ENCODE peak calls at places on chromosomes 11 and 22, in seven cellular contexts. One of them, this sample, is unnamed.

GRCh38 chr11:114307524-114308203 is 11.5 kb downstream of the NNMT start:
- DNase-seq in mucosa of descending colon: no peak
- DNase-seq in lower lobe of right lung: peak
- DNase-seq in A549: no peak
- DNase-seq in sigmoid colon: peak
- DNase-seq in prostate gland: no peak
- DNase-seq in Calu3: peak
- DNase-seq in this sample: no peak

GRCh38 chr11:65524010-65524746 is 705 bp upstream of the SCYL1 start:
- DNase-seq in mucosa of descending colon: peak
- DNase-seq in lower lobe of right lung: peak
- DNase-seq in A549: no peak
- DNase-seq in sigmoid colon: peak
- DNase-seq in prostate gland: no peak
- DNase-seq in Calu3: no peak
- DNase-seq in this sample: no peak

GRCh38 chr11:8709002-8709672 is 26.5 kb downstream of the RPL27A start:
- DNase-seq in mucosa of descending colon: peak
- DNase-seq in lower lobe of right lung: no peak
- DNase-seq in A549: no peak
- DNase-seq in sigmoid colon: peak
- DNase-seq in prostate gland: peak
- DNase-seq in Calu3: no peak
- DNase-seq in this sample: no peak

GRCh38 chr11:71545405-71545966 is 2.7 kb upstream of the KRTAP5-9 start:
- DNase-seq in mucosa of descending colon: no peak
- DNase-seq in lower lobe of right lung: no peak
- DNase-seq in A549: no peak
- DNase-seq in sigmoid colon: no peak
- DNase-seq in prostate gland: no peak
- DNase-seq in Calu3: no peak
- DNase-seq in this sample: no peak

GRCh38 chr11:14308114-14308896 is 50.7 kb downstream of the RRAS2 start:
- DNase-seq in mucosa of descending colon: no peak
- DNase-seq in lower lobe of right lung: no peak
- DNase-seq in A549: peak
- DNase-seq in sigmoid colon: no peak
- DNase-seq in prostate gland: no peak
- DNase-seq in Calu3: peak
- DNase-seq in this sample: no peak

GRCh38 chr11:130315354-130315970 is 745 bp upstream of the ZBTB44 start:
- DNase-seq in mucosa of descending colon: peak
- DNase-seq in lower lobe of right lung: peak
- DNase-seq in A549: no peak
- DNase-seq in sigmoid colon: peak
- DNase-seq in prostate gland: peak
- DNase-seq in Calu3: peak
- DNase-seq in this sample: peak

GRCh38 chr11:111602865-111603632 is 800 bp downstream of the SIK2 start:
- DNase-seq in mucosa of descending colon: no peak
- DNase-seq in lower lobe of right lung: peak
- DNase-seq in A549: no peak
- DNase-seq in sigmoid colon: peak
- DNase-seq in prostate gland: peak
- DNase-seq in Calu3: peak
- DNase-seq in this sample: peak

GRCh38 chr11:17496406-17496805 is 19.8 kb upstream of the ABCC8 start:
- DNase-seq in mucosa of descending colon: no peak
- DNase-seq in lower lobe of right lung: no peak
- DNase-seq in A549: no peak
- DNase-seq in sigmoid colon: no peak
- DNase-seq in prostate gland: no peak
- DNase-seq in Calu3: no peak
- DNase-seq in this sample: no peak

GRCh38 chr11:28009383-28009782 is 98.6 kb downstream of the KIF18A start:
- DNase-seq in mucosa of descending colon: no peak
- DNase-seq in lower lobe of right lung: no peak
- DNase-seq in A549: no peak
- DNase-seq in sigmoid colon: no peak
- DNase-seq in prostate gland: no peak
- DNase-seq in Calu3: no peak
- DNase-seq in this sample: no peak

GRCh38 chr22:26502688-26503561 is 9.3 kb downstream of the TFIP11 start:
- DNase-seq in mucosa of descending colon: peak
- DNase-seq in lower lobe of right lung: no peak
- DNase-seq in A549: no peak
- DNase-seq in sigmoid colon: no peak
- DNase-seq in prostate gland: no peak
- DNase-seq in Calu3: peak
- DNase-seq in this sample: peak

GRCh38 chr11:26227311-26227710 is 104.6 kb upstream of the ANO3 start:
- DNase-seq in mucosa of descending colon: no peak
- DNase-seq in lower lobe of right lung: no peak
- DNase-seq in A549: peak
- DNase-seq in sigmoid colon: no peak
- DNase-seq in prostate gland: no peak
- DNase-seq in Calu3: peak
- DNase-seq in this sample: no peak

GRCh38 chr11:92251980-92252379 is 27.4 kb downstream of the FAT3 start:
- DNase-seq in mucosa of descending colon: no peak
- DNase-seq in lower lobe of right lung: no peak
- DNase-seq in A549: no peak
- DNase-seq in sigmoid colon: no peak
- DNase-seq in prostate gland: no peak
- DNase-seq in Calu3: no peak
- DNase-seq in this sample: no peak

GRCh38 chr22:36578619-36579018 is 49.7 kb upstream of the EIF3D start:
- DNase-seq in mucosa of descending colon: no peak
- DNase-seq in lower lobe of right lung: peak
- DNase-seq in A549: no peak
- DNase-seq in sigmoid colon: no peak
- DNase-seq in prostate gland: no peak
- DNase-seq in Calu3: no peak
- DNase-seq in this sample: no peak

GRCh38 chr11:63667993-63668392 is 3.2 kb downstream of the ATL3 start:
- DNase-seq in mucosa of descending colon: no peak
- DNase-seq in lower lobe of right lung: no peak
- DNase-seq in A549: peak
- DNase-seq in sigmoid colon: no peak
- DNase-seq in prostate gland: no peak
- DNase-seq in Calu3: no peak
- DNase-seq in this sample: no peak

GRCh38 chr11:134949716-134950115 is 537.7 kb upstream of the B3GAT1 start:
- DNase-seq in mucosa of descending colon: no peak
- DNase-seq in lower lobe of right lung: no peak
- DNase-seq in A549: no peak
- DNase-seq in sigmoid colon: no peak
- DNase-seq in prostate gland: no peak
- DNase-seq in Calu3: no peak
- DNase-seq in this sample: no peak

GRCh38 chr22:31929126-31929928 is 15.0 kb upstream of the YWHAH start:
- DNase-seq in mucosa of descending colon: peak
- DNase-seq in lower lobe of right lung: no peak
- DNase-seq in A549: no peak
- DNase-seq in sigmoid colon: no peak
- DNase-seq in prostate gland: no peak
- DNase-seq in Calu3: no peak
- DNase-seq in this sample: no peak

GRCh38 chr11:66126064-66126463 is 56.0 kb downstream of the PACS1 start:
- DNase-seq in mucosa of descending colon: no peak
- DNase-seq in lower lobe of right lung: no peak
- DNase-seq in A549: no peak
- DNase-seq in sigmoid colon: no peak
- DNase-seq in prostate gland: no peak
- DNase-seq in Calu3: no peak
- DNase-seq in this sample: no peak

GRCh38 chr11:27331984-27332383 is 31.0 kb downstream of the CCDC34 start:
- DNase-seq in mucosa of descending colon: no peak
- DNase-seq in lower lobe of right lung: no peak
- DNase-seq in A549: no peak
- DNase-seq in sigmoid colon: no peak
- DNase-seq in prostate gland: no peak
- DNase-seq in Calu3: no peak
- DNase-seq in this sample: no peak

GRCh38 chr11:2302280-2302843 is 549 bp downstream of the TSPAN32 start:
- DNase-seq in mucosa of descending colon: no peak
- DNase-seq in lower lobe of right lung: peak
- DNase-seq in A549: no peak
- DNase-seq in sigmoid colon: no peak
- DNase-seq in prostate gland: no peak
- DNase-seq in Calu3: no peak
- DNase-seq in this sample: no peak

GRCh38 chr11:116842117-116842516 is 4.7 kb upstream of the APOA1 start:
- DNase-seq in mucosa of descending colon: no peak
- DNase-seq in lower lobe of right lung: no peak
- DNase-seq in A549: no peak
- DNase-seq in sigmoid colon: no peak
- DNase-seq in prostate gland: no peak
- DNase-seq in Calu3: no peak
- DNase-seq in this sample: no peak

GRCh38 chr11:116842909-116843308 is 5.5 kb upstream of the APOA1 start:
- DNase-seq in mucosa of descending colon: no peak
- DNase-seq in lower lobe of right lung: no peak
- DNase-seq in A549: no peak
- DNase-seq in sigmoid colon: no peak
- DNase-seq in prostate gland: no peak
- DNase-seq in Calu3: peak
- DNase-seq in this sample: no peak

GRCh38 chr11:116838321-116839084 is 1.1 kb upstream of the APOA1 start:
- DNase-seq in mucosa of descending colon: no peak
- DNase-seq in lower lobe of right lung: no peak
- DNase-seq in A549: no peak
- DNase-seq in sigmoid colon: peak
- DNase-seq in prostate gland: no peak
- DNase-seq in Calu3: no peak
- DNase-seq in this sample: no peak

GRCh38 chr11:116840746-116841296 is 3.4 kb upstream of the APOA1 start:
- DNase-seq in mucosa of descending colon: no peak
- DNase-seq in lower lobe of right lung: no peak
- DNase-seq in A549: no peak
- DNase-seq in sigmoid colon: peak
- DNase-seq in prostate gland: no peak
- DNase-seq in Calu3: no peak
- DNase-seq in this sample: no peak

GRCh38 chr11:116840224-116840745 is 2.9 kb upstream of the APOA1 start:
- DNase-seq in mucosa of descending colon: no peak
- DNase-seq in lower lobe of right lung: no peak
- DNase-seq in A549: no peak
- DNase-seq in sigmoid colon: no peak
- DNase-seq in prostate gland: no peak
- DNase-seq in Calu3: no peak
- DNase-seq in this sample: no peak
- TF ChIP-seq CTCF in mucosa of descending colon: no peak
- TF ChIP-seq CTCF in lower lobe of right lung: peak
- TF ChIP-seq CTCF in A549: no peak
- TF ChIP-seq CTCF in sigmoid colon: no peak
- TF ChIP-seq CTCF in prostate gland: no peak
- TF ChIP-seq CTCF in Calu3: no peak
- TF ChIP-seq CTCF in this sample: no peak

DNA sequence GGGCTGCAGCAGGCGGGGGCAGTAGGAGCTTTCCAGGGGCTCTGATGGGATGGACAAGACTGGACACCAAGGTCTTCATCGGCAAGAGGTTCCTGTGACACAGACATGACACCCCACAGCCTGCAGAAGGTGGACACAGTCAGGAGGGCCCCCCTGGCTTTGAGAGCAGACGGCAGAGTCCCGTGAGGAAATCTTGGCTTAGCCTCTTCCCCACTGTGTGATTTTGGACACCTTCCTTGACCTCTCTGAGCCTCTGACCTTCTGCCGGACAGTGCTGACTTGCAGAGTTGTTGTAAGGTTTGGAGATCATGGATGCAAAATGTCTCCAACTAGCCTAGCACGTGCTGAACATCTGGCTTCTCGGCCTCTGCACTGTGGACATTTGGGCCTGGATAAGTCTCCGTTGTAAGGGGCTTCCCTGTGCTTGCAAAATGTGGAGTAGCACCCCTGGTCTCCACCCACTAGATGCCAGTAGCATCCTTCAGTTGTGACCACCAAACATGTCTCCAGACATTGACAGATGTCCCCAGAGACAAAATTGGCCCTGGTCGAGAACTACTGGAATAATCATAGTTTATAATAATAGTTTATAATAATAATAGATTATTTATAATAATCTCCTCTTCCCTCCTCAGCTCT is 54.6 kb downstream of the MCM5 start:
- DNase-seq in mucosa of descending colon: no peak
- DNase-seq in lower lobe of right lung: no peak
- DNase-seq in A549: no peak
- DNase-seq in sigmoid colon: no peak
- DNase-seq in prostate gland: no peak
- DNase-seq in Calu3: no peak
- DNase-seq in this sample: no peak
- TF ChIP-seq CTCF in mucosa of descending colon: no peak
- TF ChIP-seq CTCF in lower lobe of right lung: peak
- TF ChIP-seq CTCF in A549: no peak
- TF ChIP-seq CTCF in sigmoid colon: no peak
- TF ChIP-seq CTCF in prostate gland: no peak
- TF ChIP-seq CTCF in Calu3: no peak
- TF ChIP-seq CTCF in this sample: no peak

DNA sequence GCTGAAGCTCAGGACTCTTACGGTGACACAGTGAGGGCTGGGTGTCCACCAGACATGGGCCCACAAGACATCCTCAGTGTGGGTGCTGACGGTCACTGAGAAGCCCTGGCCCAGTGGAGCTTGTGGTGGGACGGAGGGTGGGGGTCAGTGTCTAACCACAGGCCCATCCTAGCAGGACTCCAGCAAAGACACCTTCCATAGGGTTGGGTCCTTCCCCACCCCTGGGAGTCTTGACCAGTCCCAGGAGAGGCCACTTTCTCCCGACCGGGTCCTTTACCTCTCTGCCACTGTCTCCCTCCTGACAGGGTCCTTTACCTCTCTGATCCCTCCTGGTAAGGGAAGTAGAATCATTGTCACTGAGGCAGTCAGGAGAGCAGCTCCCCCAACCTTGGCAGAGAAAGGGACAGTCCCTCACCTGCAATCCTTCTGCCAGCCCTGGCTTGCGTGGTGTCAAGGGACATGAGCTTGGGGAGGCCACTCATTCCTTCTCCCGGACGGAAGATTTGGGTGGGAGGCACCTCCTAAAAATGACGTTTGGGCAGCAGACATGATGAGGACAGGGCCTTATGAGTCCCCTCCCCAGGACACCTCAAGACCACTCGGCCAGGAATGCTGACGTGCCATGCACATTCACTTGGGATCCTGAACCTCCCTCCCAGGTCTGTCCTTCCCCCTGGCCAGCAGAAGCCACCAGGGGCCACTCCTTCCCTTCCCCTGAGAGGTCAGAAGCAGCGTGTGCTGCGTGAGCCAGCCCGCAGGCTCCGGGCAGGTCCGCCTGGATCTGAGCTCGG is 91.5 kb upstream of the FGF3 start:
- DNase-seq in mucosa of descending colon: no peak
- DNase-seq in lower lobe of right lung: peak
- DNase-seq in A549: no peak
- DNase-seq in sigmoid colon: no peak
- DNase-seq in prostate gland: no peak
- DNase-seq in Calu3: no peak
- DNase-seq in this sample: no peak
- TF ChIP-seq CTCF in mucosa of descending colon: no peak
- TF ChIP-seq CTCF in lower lobe of right lung: no peak
- TF ChIP-seq CTCF in A549: no peak
- TF ChIP-seq CTCF in sigmoid colon: no peak
- TF ChIP-seq CTCF in prostate gland: no peak
- TF ChIP-seq CTCF in Calu3: no peak
- TF ChIP-seq CTCF in this sample: no peak

GRCh38 chr22:49139492-49140151 is 688.1 kb downstream of the BRD1 start:
- DNase-seq in mucosa of descending colon: no peak
- DNase-seq in lower lobe of right lung: peak
- DNase-seq in A549: no peak
- DNase-seq in sigmoid colon: no peak
- DNase-seq in prostate gland: no peak
- DNase-seq in Calu3: no peak
- DNase-seq in this sample: no peak
- TF ChIP-seq CTCF in mucosa of descending colon: no peak
- TF ChIP-seq CTCF in lower lobe of right lung: no peak
- TF ChIP-seq CTCF in A549: no peak
- TF ChIP-seq CTCF in sigmoid colon: no peak
- TF ChIP-seq CTCF in prostate gland: no peak
- TF ChIP-seq CTCF in Calu3: no peak
- TF ChIP-seq CTCF in this sample: no peak

This sample was measured in natural killer cell.